ENCODE peak calls at places on chromosome 14, in six cellular contexts. One of them, this sample, is unnamed.

GRCh38 chr14:105857816-105858675 is 331.7 kb downstream of the TMEM121 start:
- DNase-seq in ELF-1: peak; percentile 21
- DNase-seq in H4: no peak
- DNase-seq in left kidney: no peak
- DNase-seq in D721Med: no peak
- DNase-seq in activated T-cell treated with anti-CD3 and anti-CD28 coated beads, Interleukin-2, amount 50 U/mL, for 48 hours: no peak
- DNase-seq in this sample: no peak

GRCh38 chr14:70425349-70425748 is 8.5 kb upstream of the SYNJ2BP start:
- DNase-seq in ELF-1: no peak
- DNase-seq in H4: no peak
- DNase-seq in left kidney: no peak
- DNase-seq in D721Med: no peak
- DNase-seq in activated T-cell treated with anti-CD3 and anti-CD28 coated beads, Interleukin-2, amount 50 U/mL, for 48 hours: no peak
- DNase-seq in this sample: peak; percentile 16

GRCh38 chr14:55867726-55868125 is 250.5 kb upstream of the PELI2 start:
- DNase-seq in ELF-1: no peak
- DNase-seq in H4: no peak
- DNase-seq in left kidney: no peak
- DNase-seq in D721Med: no peak
- DNase-seq in activated T-cell treated with anti-CD3 and anti-CD28 coated beads, Interleukin-2, amount 50 U/mL, for 48 hours: no peak
- DNase-seq in this sample: no peak

GRCh38 chr14:69038449-69039286 is 59.6 kb upstream of the ACTN1 start:
- DNase-seq in ELF-1: peak; percentile 63
- DNase-seq in H4: peak; percentile 19
- DNase-seq in left kidney: peak; percentile 57
- DNase-seq in D721Med: peak; percentile 85
- DNase-seq in activated T-cell treated with anti-CD3 and anti-CD28 coated beads, Interleukin-2, amount 50 U/mL, for 48 hours: no peak
- DNase-seq in this sample: peak; percentile 48

GRCh38 chr14:68757618-68758081 is 35.2 kb downstream of the ZFP36L1 start:
- DNase-seq in ELF-1: no peak
- DNase-seq in H4: peak; percentile 30
- DNase-seq in left kidney: peak; percentile 93
- DNase-seq in D721Med: no peak
- DNase-seq in activated T-cell treated with anti-CD3 and anti-CD28 coated beads, Interleukin-2, amount 50 U/mL, for 48 hours: no peak
- DNase-seq in this sample: no peak

GRCh38 chr14:53670701-53671100 is 285.9 kb downstream of the BMP4 start:
- DNase-seq in ELF-1: no peak
- DNase-seq in H4: peak; percentile 46
- DNase-seq in left kidney: no peak
- DNase-seq in D721Med: no peak
- DNase-seq in activated T-cell treated with anti-CD3 and anti-CD28 coated beads, Interleukin-2, amount 50 U/mL, for 48 hours: no peak
- DNase-seq in this sample: no peak

GRCh38 chr14:29444805-29445204 is 482.8 kb downstream of the PRKD1 start:
- DNase-seq in ELF-1: no peak
- DNase-seq in H4: no peak
- DNase-seq in left kidney: no peak
- DNase-seq in D721Med: no peak
- DNase-seq in activated T-cell treated with anti-CD3 and anti-CD28 coated beads, Interleukin-2, amount 50 U/mL, for 48 hours: no peak
- DNase-seq in this sample: no peak

GRCh38 chr14:74683406-74683805 is 29.5 kb downstream of the AREL1 start:
- DNase-seq in ELF-1: no peak
- DNase-seq in H4: no peak
- DNase-seq in left kidney: no peak
- DNase-seq in D721Med: no peak
- DNase-seq in activated T-cell treated with anti-CD3 and anti-CD28 coated beads, Interleukin-2, amount 50 U/mL, for 48 hours: no peak
- DNase-seq in this sample: no peak

GRCh38 chr14:74014299-74014698 is 4.8 kb downstream of the ENTPD5 start:
- DNase-seq in ELF-1: no peak
- DNase-seq in H4: no peak
- DNase-seq in left kidney: no peak
- DNase-seq in D721Med: no peak
- DNase-seq in activated T-cell treated with anti-CD3 and anti-CD28 coated beads, Interleukin-2, amount 50 U/mL, for 48 hours: no peak
- DNase-seq in this sample: no peak

GRCh38 chr14:103483600-103483999 is 39.0 kb downstream of the CKB start:
- DNase-seq in ELF-1: no peak
- DNase-seq in H4: peak; percentile 76
- DNase-seq in left kidney: peak; percentile 9
- DNase-seq in D721Med: no peak
- DNase-seq in activated T-cell treated with anti-CD3 and anti-CD28 coated beads, Interleukin-2, amount 50 U/mL, for 48 hours: no peak
- DNase-seq in this sample: no peak

GRCh38 chr14:51283402-51283825 is 43.4 kb downstream of the TMX1 start:
- DNase-seq in ELF-1: peak; percentile 53
- DNase-seq in H4: peak; percentile 86
- DNase-seq in left kidney: peak; percentile 93
- DNase-seq in D721Med: peak; percentile 24
- DNase-seq in activated T-cell treated with anti-CD3 and anti-CD28 coated beads, Interleukin-2, amount 50 U/mL, for 48 hours: no peak
- DNase-seq in this sample: peak; percentile 85

GRCh38 chr14:67934087-67934486 is 114.5 kb downstream of the RAD51B start:
- DNase-seq in ELF-1: peak; percentile 67
- DNase-seq in H4: peak; percentile 87
- DNase-seq in left kidney: peak; percentile 91
- DNase-seq in D721Med: peak; percentile 24
- DNase-seq in activated T-cell treated with anti-CD3 and anti-CD28 coated beads, Interleukin-2, amount 50 U/mL, for 48 hours: no peak
- DNase-seq in this sample: peak; percentile 94

GRCh38 chr14:23445773-23446172 is 10.3 kb upstream of the MYH7 start:
- DNase-seq in ELF-1: no peak
- DNase-seq in H4: no peak
- DNase-seq in left kidney: no peak
- DNase-seq in D721Med: no peak
- DNase-seq in activated T-cell treated with anti-CD3 and anti-CD28 coated beads, Interleukin-2, amount 50 U/mL, for 48 hours: no peak
- DNase-seq in this sample: no peak

GRCh38 chr14:99846808-99847207 is 53.6 kb downstream of the EML1 start:
- DNase-seq in ELF-1: no peak
- DNase-seq in H4: no peak
- DNase-seq in left kidney: no peak
- DNase-seq in D721Med: no peak
- DNase-seq in activated T-cell treated with anti-CD3 and anti-CD28 coated beads, Interleukin-2, amount 50 U/mL, for 48 hours: no peak
- DNase-seq in this sample: no peak

GRCh38 chr14:53151523-53151866 is 1.6 kb downstream of the DDHD1 start:
- DNase-seq in ELF-1: no peak
- DNase-seq in H4: no peak
- DNase-seq in left kidney: no peak
- DNase-seq in D721Med: no peak
- DNase-seq in activated T-cell treated with anti-CD3 and anti-CD28 coated beads, Interleukin-2, amount 50 U/mL, for 48 hours: no peak
- DNase-seq in this sample: no peak

GRCh38 chr14:105034314-105035039 is 13.6 kb upstream of the CDCA4 start:
- DNase-seq in ELF-1: no peak
- DNase-seq in H4: no peak
- DNase-seq in left kidney: peak; percentile 34
- DNase-seq in D721Med: no peak
- DNase-seq in activated T-cell treated with anti-CD3 and anti-CD28 coated beads, Interleukin-2, amount 50 U/mL, for 48 hours: no peak
- DNase-seq in this sample: no peak

GRCh38 chr14:54105898-54106297 is 149.3 kb upstream of the BMP4 start:
- DNase-seq in ELF-1: no peak
- DNase-seq in H4: no peak
- DNase-seq in left kidney: no peak
- DNase-seq in D721Med: no peak
- DNase-seq in activated T-cell treated with anti-CD3 and anti-CD28 coated beads, Interleukin-2, amount 50 U/mL, for 48 hours: no peak
- DNase-seq in this sample: no peak

GRCh38 chr14:81164167-81164774 is 56.5 kb downstream of the GTF2A1 start:
- DNase-seq in ELF-1: peak; percentile 86
- DNase-seq in H4: peak; percentile 79
- DNase-seq in left kidney: peak; percentile 83
- DNase-seq in D721Med: peak; percentile 55
- DNase-seq in activated T-cell treated with anti-CD3 and anti-CD28 coated beads, Interleukin-2, amount 50 U/mL, for 48 hours: peak; percentile 79
- DNase-seq in this sample: peak; percentile 78

GRCh38 chr14:67722293-67722692 is 20.6 kb downstream of the RDH12 start:
- DNase-seq in ELF-1: peak; percentile 55
- DNase-seq in H4: no peak
- DNase-seq in left kidney: peak; percentile 54
- DNase-seq in D721Med: peak; percentile 29
- DNase-seq in activated T-cell treated with anti-CD3 and anti-CD28 coated beads, Interleukin-2, amount 50 U/mL, for 48 hours: no peak
- DNase-seq in this sample: peak; percentile 27

GRCh38 chr14:26598081-26598671 is 343 bp upstream of the NOVA1 start:
- DNase-seq in ELF-1: peak; percentile 97
- DNase-seq in H4: peak; percentile 92
- DNase-seq in left kidney: peak; percentile 99
- DNase-seq in D721Med: no peak
- DNase-seq in activated T-cell treated with anti-CD3 and anti-CD28 coated beads, Interleukin-2, amount 50 U/mL, for 48 hours: peak; percentile 25
- DNase-seq in this sample: peak; percentile 89

GRCh38 chr14:69079188-69079742 is 73.7 kb downstream of the DCAF5 start:
- DNase-seq in ELF-1: peak; percentile 43
- DNase-seq in H4: no peak
- DNase-seq in left kidney: peak; percentile 38
- DNase-seq in D721Med: no peak
- DNase-seq in activated T-cell treated with anti-CD3 and anti-CD28 coated beads, Interleukin-2, amount 50 U/mL, for 48 hours: no peak
- DNase-seq in this sample: peak; percentile 48

GRCh38 chr14:35403085-35403396 is 1.5 kb downstream of the NFKBIA start:
- DNase-seq in ELF-1: no peak
- DNase-seq in H4: no peak
- DNase-seq in left kidney: no peak
- DNase-seq in D721Med: no peak
- DNase-seq in activated T-cell treated with anti-CD3 and anti-CD28 coated beads, Interleukin-2, amount 50 U/mL, for 48 hours: peak; percentile 75
- DNase-seq in this sample: peak; percentile 30

GRCh38 chr14:36057452-36058142 is 118.9 kb downstream of the PTCSC3 start:
- DNase-seq in ELF-1: no peak
- DNase-seq in H4: peak; percentile 48
- DNase-seq in left kidney: peak; percentile 21
- DNase-seq in D721Med: no peak
- DNase-seq in activated T-cell treated with anti-CD3 and anti-CD28 coated beads, Interleukin-2, amount 50 U/mL, for 48 hours: no peak
- DNase-seq in this sample: peak; percentile 66

GRCh38 chr14:90508536-90509254 is 111.9 kb downstream of the CALM1 start:
- DNase-seq in ELF-1: peak; percentile 86
- DNase-seq in H4: no peak
- DNase-seq in left kidney: peak; percentile 82
- DNase-seq in D721Med: no peak
- DNase-seq in activated T-cell treated with anti-CD3 and anti-CD28 coated beads, Interleukin-2, amount 50 U/mL, for 48 hours: no peak
- DNase-seq in this sample: no peak

GRCh38 chr14:69346710-69347109 is 51.4 kb downstream of the ERH start:
- DNase-seq in ELF-1: peak; percentile 84
- DNase-seq in H4: no peak
- DNase-seq in left kidney: peak; percentile 40
- DNase-seq in D721Med: no peak
- DNase-seq in activated T-cell treated with anti-CD3 and anti-CD28 coated beads, Interleukin-2, amount 50 U/mL, for 48 hours: peak; percentile 46
- DNase-seq in this sample: peak; percentile 48

GRCh38 chr14:35046751-35047536 is 872 bp downstream of the FAM177A1 start:
- DNase-seq in ELF-1: no peak
- DNase-seq in H4: peak; percentile 27
- DNase-seq in left kidney: peak; percentile 78
- DNase-seq in D721Med: no peak
- DNase-seq in activated T-cell treated with anti-CD3 and anti-CD28 coated beads, Interleukin-2, amount 50 U/mL, for 48 hours: no peak
- DNase-seq in this sample: no peak

GRCh38 chr14:81450100-81450531 is 50.0 kb upstream of the STON2 start:
- DNase-seq in ELF-1: peak; percentile 85
- DNase-seq in H4: no peak
- DNase-seq in left kidney: peak; percentile 74
- DNase-seq in D721Med: no peak
- DNase-seq in activated T-cell treated with anti-CD3 and anti-CD28 coated beads, Interleukin-2, amount 50 U/mL, for 48 hours: no peak
- DNase-seq in this sample: no peak

GRCh38 chr14:57575482-57575881 is 81.8 kb upstream of the CCDC198 start:
- DNase-seq in ELF-1: no peak
- DNase-seq in H4: no peak
- DNase-seq in left kidney: no peak
- DNase-seq in D721Med: no peak
- DNase-seq in activated T-cell treated with anti-CD3 and anti-CD28 coated beads, Interleukin-2, amount 50 U/mL, for 48 hours: no peak
- DNase-seq in this sample: peak; percentile 28

GRCh38 chr14:23269193-23269592 is 16.7 kb downstream of the HOMEZ start:
- DNase-seq in ELF-1: no peak
- DNase-seq in H4: no peak
- DNase-seq in left kidney: no peak
- DNase-seq in D721Med: no peak
- DNase-seq in activated T-cell treated with anti-CD3 and anti-CD28 coated beads, Interleukin-2, amount 50 U/mL, for 48 hours: no peak
- DNase-seq in this sample: no peak

GRCh38 chr14:73468808-73469386 is 10.6 kb upstream of the NUMB start:
- DNase-seq in ELF-1: no peak
- DNase-seq in H4: no peak
- DNase-seq in left kidney: no peak
- DNase-seq in D721Med: no peak
- DNase-seq in activated T-cell treated with anti-CD3 and anti-CD28 coated beads, Interleukin-2, amount 50 U/mL, for 48 hours: no peak
- DNase-seq in this sample: no peak

GRCh38 chr14:22974530-22975313 is 7.6 kb downstream of the AJUBA start:
- DNase-seq in ELF-1: no peak
- DNase-seq in H4: no peak
- DNase-seq in left kidney: no peak
- DNase-seq in D721Med: no peak
- DNase-seq in activated T-cell treated with anti-CD3 and anti-CD28 coated beads, Interleukin-2, amount 50 U/mL, for 48 hours: no peak
- DNase-seq in this sample: no peak

GRCh38 chr14:54344445-54344844 is 52.4 kb upstream of the CDKN3 start:
- DNase-seq in ELF-1: peak; percentile 32
- DNase-seq in H4: no peak
- DNase-seq in left kidney: peak; percentile 89
- DNase-seq in D721Med: no peak
- DNase-seq in activated T-cell treated with anti-CD3 and anti-CD28 coated beads, Interleukin-2, amount 50 U/mL, for 48 hours: no peak
- DNase-seq in this sample: no peak